ENCODE peak calls at places on chromosomes 4 and X, in four cellular contexts. R is psoas muscle, F is IMR-90, A is thoracic aorta. I is an unnamed sample. For H3K4me1, the result is how much of the 10 kb centered on the place peaks cover.

GRCh38 chr4:32686123-32686522 is 1966.0 kb downstream of the PCDH7 start:
- DNase-seq in F (no peak), R (no peak), A (no peak), I (no peak)

GRCh38 chr4:171117457-171117856 is 695.7 kb upstream of the GALNTL6 start:
- DNase-seq in A (no peak), F (no peak), R (no peak), I (no peak)

GRCh38 chrX:107739541-107739940 is 36.0 kb downstream of the TSC22D3 start:
- DNase-seq in F (no peak), A (no peak), R (no peak), I (no peak)

GRCh38 chr4:130210871-130211270 is 1114.9 kb downstream of the C4orf33 start:
- DNase-seq in A (no peak), F (no peak), R (no peak), I (no peak)

GRCh38 chr4:152015597-152016324 is 255.0 kb upstream of the GATB start:
- DNase-seq in F (no peak), A (no peak), R (no peak), I (no peak)

GRCh38 chr4:8324640-8325239 is 55.2 kb downstream of the HTRA3 start:
- DNase-seq in R (no peak), F (peak), A (no peak), I (no peak)

GRCh38 chr4:8289151-8289750 is 19.7 kb downstream of the HTRA3 start:
- DNase-seq in R (peak), A (no peak), F (no peak), I (no peak)

GRCh38 chrX:154827624-154828408 is 6.6 kb downstream of the SMIM9 start:
- DNase-seq in R (no peak), F (no peak), A (no peak), I (no peak)

GRCh38 chr4:112994732-112995131 is 54.7 kb upstream of the ANK2 start:
- DNase-seq in R (no peak), A (no peak), F (no peak), I (no peak)

GRCh38 chr4:54657556-54658313 is at the start of gene KIT:
- DNase-seq in F (peak), R (peak), A (no peak), I (no peak)

GRCh38 chrX:136250191-136251041 is 784 bp downstream of the MAP7D3 start:
- DNase-seq in R (peak), F (no peak), A (no peak), I (no peak)

GRCh38 chr4:12562016-12562415 is 922.1 kb downstream of the RAB28 start:
- DNase-seq in R (no peak), A (no peak), F (no peak), I (no peak)

GRCh38 chrX:44305921-44306320 is 37.6 kb downstream of the EFHC2 start:
- DNase-seq in F (no peak), A (no peak), R (no peak), I (no peak)

GRCh38 chr4:6464842-6465588 is 7.4 kb downstream of the PPP2R2C start:
- DNase-seq in A (no peak), R (no peak), F (no peak), I (no peak)

GRCh38 chrX:130981836-130982235 is 76.3 kb upstream of the ARHGAP36 start:
- DNase-seq in F (no peak), A (no peak), R (no peak), I (no peak)

GRCh38 chrX:9539611-9540387 is 74.9 kb downstream of the TBL1X start:
- DNase-seq in R (no peak), F (no peak), A (no peak), I (peak)

GRCh38 chr4:76897522-76898384 is at the start of gene SOWAHB:
- DNase-seq in A (no peak), F (no peak), R (peak), I (peak)

GRCh38 chr4:20422398-20422797 is 170.7 kb downstream of the SLIT2 start:
- DNase-seq in R (no peak), F (peak), A (no peak), I (peak)

GRCh38 chrX:39815621-39816020 is 282.1 kb downstream of the BCOR start:
- DNase-seq in F (peak), R (no peak), A (no peak), I (no peak)

GRCh38 chr4:76238236-76238635 is 13.3 kb upstream of the FAM47E start:
- DNase-seq in R (no peak), F (no peak), A (no peak), I (no peak)

GRCh38 chrX:120144178-120144844 is 14.1 kb upstream of the RHOXF2 start:
- DNase-seq in A (no peak), F (no peak), R (no peak), I (no peak)

GRCh38 chr4:53889335-53890084 is 174.9 kb downstream of the CHIC2 start:
- DNase-seq in R (no peak), F (peak), A (no peak), I (no peak)

GRCh38 chr4:185017964-185018772 is at the start of gene HELT:
- DNase-seq in F (no peak), R (no peak), A (no peak), I (no peak)

GRCh38 chr4:185013715-185014114 is 4.6 kb upstream of the HELT start:
- DNase-seq in A (no peak), R (no peak), F (peak), I (no peak)

GRCh38 chr4:185016101-185016940 is 2.0 kb upstream of the HELT start:
- DNase-seq in R (no peak), A (no peak), F (no peak), I (no peak)

GRCh38 chr4:185016946-185017797 is 1.1 kb upstream of the HELT start:
- DNase-seq in A (no peak), F (no peak), R (no peak), I (no peak)

DNA sequence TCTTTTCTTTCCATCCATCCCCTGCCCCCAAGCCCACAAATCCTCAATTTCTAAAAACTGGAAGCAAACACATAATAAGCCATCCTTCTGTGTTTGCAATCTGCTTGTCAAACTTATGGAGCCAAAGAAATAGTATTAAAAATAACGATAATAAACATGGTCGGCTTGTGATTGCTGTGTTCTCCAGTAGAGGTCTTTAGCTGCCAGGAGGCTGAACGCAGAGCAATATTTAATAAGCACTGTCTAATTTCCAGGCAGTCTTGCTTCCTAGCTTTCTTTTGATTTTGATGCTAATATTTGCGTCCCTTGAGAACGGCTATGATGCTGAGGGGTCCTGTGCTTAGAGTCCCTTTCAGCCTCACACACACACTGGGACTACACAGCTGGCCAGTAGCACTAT is 3.2 kb upstream of the HELT start:
- DNase-seq in R (no peak), A (no peak), F (peak), I (no peak)
- H3K4me1 ChIP-seq in R (under half), A (under half), F (under half), I (under half)

GRCh38 chrX:13092455-13092941 is 48.1 kb upstream of the FAM9C start:
- DNase-seq in R (peak), F (no peak), A (no peak), I (no peak)

GRCh38 chrX:13088155-13088485 is 43.7 kb upstream of the FAM9C start:
- DNase-seq in F (no peak), A (no peak), R (no peak), I (no peak)

GRCh38 chrX:13091111-13091765 is 46.8 kb upstream of the FAM9C start:
- DNase-seq in R (no peak), A (no peak), F (no peak), I (no peak)

GRCh38 chrX:13087322-13088154 is 43.1 kb upstream of the FAM9C start:
- DNase-seq in A (no peak), R (no peak), F (peak), I (no peak)

DNA sequence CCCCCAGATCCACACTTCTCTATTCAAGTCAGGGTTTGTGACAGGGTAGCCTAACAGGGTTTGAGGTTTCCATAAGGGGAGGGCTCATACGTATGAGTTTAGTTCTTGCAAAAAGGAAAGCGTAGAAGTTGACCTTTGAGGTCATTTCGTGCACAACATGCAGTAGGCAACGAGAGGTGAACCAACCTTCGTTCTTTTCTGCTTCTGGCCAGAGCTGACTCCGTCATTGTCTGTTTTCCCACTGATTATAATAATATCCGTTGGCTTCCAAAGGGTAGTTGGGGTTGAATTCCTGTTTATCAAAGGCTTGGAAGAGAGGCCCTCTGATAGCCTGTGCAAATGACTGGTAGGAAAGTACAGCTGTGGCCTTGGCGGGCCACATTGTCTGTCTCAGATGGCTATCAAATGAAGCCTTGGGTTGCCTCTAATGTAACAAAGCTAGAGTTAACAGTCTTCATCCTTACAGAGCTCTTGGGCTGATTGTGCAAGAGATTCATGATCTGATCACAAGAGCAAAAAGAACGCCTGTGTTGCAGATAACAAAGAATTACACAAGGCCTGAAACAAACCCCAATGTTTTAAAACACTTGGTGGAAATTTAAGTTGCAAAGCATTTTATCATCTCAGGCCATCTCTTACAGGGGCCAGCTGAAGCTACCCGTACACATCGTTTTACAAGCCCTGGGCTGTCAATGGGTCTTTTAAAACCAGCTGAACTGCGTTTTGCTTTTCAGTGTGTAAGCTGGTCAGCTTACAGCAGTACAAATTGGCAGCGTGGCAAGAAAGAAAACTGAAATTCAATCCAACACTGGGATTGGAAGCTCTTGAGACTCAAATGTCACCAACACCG is 46.1 kb upstream of the FAM9C start:
- DNase-seq in F (peak), A (no peak), R (no peak), I (no peak)
- H3K4me3 ChIP-seq in F (no peak), A (peak), R (no peak), I (no peak)

GRCh38 chr4:86939123-86939522 is 4.3 kb downstream of the AFF1 start:
- DNase-seq in F (no peak), R (no peak), A (no peak), I (no peak)

GRCh38 chr4:86934147-86934771 is 552 bp upstream of the AFF1 start:
- DNase-seq in F (no peak), A (no peak), R (no peak), I (peak)

GRCh38 chr4:86935833-86936721 is 1.3 kb downstream of the AFF1 start:
- DNase-seq in R (peak), A (no peak), F (peak), I (peak)

GRCh38 chr4:86935499-86935832 is 655 bp downstream of the AFF1 start:
- DNase-seq in R (peak), F (no peak), A (no peak), I (peak)

DNA sequence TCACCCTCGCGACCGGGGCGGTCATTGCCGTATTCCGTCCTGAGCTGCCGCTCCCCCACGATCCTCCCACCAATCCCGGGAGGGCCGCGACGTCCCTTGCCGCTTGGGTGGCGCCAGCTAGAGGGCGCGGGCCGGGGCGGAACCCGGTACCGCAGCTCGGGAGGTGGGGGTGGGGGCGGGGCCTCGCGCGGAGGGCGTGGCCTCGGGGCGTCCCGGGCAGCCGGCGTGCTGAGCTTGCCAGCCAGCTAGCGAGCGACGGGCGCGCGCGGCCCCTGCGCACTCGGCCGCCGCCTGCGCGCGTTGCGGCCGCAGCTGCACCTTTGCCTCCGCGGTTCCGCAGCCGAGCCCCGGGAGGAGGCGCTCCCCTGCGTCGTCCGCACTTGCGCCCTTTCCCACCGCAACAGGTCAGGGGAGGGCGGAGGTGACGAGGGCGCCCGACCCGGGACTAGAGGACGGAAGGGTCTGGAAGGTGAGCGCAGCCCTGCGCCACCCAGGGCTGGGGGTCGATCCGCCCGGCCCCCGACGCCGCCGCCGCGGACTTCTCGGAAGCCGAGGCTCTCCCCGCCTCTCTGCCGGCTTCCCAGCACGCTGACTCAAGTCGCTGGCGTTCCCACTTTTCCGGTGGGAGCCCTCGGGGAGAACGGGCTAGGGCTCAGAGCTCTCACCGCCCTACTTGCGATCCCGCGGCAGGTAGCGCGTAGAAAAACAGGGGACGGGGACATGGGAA is at the start of gene AFF1:
- DNase-seq in A (peak), R (peak), F (peak), I (peak)
- H3K4me1 ChIP-seq in A (under half), R (under half), F (under half), I (under half)

DNA sequence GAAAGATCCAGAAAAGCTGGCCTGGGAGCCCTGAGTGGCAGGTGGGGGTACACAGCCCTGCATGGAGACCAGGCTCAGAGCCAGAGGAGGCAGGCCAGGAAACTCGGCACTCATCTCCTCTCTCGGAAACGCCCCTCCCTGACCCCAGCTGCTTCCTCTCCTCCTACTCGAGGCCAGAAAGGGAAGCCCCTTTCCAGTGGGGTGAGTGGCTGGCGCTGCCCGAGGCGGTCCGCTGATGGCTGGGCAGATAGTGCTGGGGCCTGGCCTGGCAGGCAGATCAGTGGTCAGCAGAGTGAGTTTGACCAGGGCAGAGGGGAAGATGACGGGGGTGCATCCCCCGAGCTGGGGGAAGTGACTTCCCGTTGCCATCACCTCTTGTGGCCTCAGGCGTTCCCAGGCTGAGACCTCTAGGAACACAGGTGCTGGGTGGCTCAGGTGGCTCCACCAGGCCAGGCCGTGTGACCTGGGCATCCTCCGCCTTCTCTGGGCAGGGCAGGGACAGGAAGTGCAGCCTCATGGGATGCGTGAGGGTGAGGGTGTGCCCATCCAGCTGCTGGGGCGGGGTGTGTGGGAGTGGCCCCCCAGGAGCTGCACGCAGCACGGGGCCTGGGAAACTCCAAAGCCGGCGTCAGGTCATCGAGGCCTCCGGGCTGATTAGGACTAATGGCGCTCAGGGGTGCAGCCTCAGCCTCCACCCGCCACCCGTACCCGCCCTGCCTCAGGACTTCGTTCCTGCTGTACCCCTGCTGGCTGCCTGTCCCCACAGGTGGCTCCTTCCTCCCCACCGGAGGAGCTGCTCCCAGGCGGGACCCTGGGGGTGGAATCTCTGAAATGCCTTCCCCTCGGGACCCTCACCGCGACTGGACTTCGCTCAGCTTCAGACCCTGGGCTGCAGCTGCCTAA is 5.8 kb downstream of the SH3BP2 start:
- DNase-seq in R (peak), F (no peak), A (peak), I (no peak)
- H3K4me3 ChIP-seq in R (peak), F (no peak), A (peak), I (no peak)

DNA sequence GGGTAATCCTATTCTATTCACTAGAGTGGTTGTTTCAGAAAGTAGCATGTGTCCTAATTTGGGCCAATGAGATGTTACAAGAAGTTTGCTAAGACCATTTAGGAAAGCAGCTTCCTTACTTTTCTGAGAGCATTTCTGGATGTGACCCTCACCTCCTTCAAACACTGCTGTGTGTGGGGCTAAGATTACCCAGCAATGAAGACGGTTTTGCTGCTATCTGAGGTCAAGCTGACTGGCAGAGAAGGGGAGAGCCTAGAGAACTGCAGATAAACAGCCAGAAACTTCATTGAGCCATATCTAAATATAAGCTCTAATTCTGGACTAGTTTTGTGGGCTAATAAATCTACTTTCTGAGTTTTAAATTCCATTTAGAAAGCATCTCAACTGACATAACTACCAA is 36.4 kb downstream of the ZAR1 start:
- DNase-seq in A (no peak), R (no peak), F (no peak), I (no peak)
- H3K4me1 ChIP-seq in A (under half), R (under half), F (under half), I (under half)